ENCODE peak calls at places on chromosomes 13 and 19, in six cellular contexts. D is astrocyte of the spinal cord, N is psoas muscle, Q is progenitor cell of endocrine pancreas, K is heart right ventricle, S is neural crest cell. I is an unnamed sample.

GRCh38 chr19:3699741-3700241 is 477 bp downstream of the PIP5K1C start:
- DNase-seq in D (no peak), N (no peak), Q (no peak), K (no peak), S (peak), I (no peak)

GRCh38 chr19:38210458-38210987 is 13.5 kb downstream of the DPF1 start:
- DNase-seq in D (peak), N (peak), Q (peak), K (peak), S (peak), I (peak)

GRCh38 chr13:112931028-112931934 is 37.7 kb upstream of the MCF2L start:
- DNase-seq in D (peak), N (no peak), Q (no peak), K (no peak), S (peak), I (peak)

GRCh38 chr19:55383789-55384575 is at the start of gene TMEM238:
- DNase-seq in D (peak), N (peak), Q (peak), K (peak), S (no peak), I (peak)

GRCh38 chr19:49889687-49890348 is 6.9 kb downstream of the IL4I1 start:
- DNase-seq in D (peak), N (peak), Q (peak), K (peak), S (peak), I (peak)

GRCh38 chr13:44397766-44398223 is 24.2 kb downstream of the SERP2 start:
- DNase-seq in D (peak), N (no peak), Q (no peak), K (no peak), S (no peak), I (no peak)

GRCh38 chr13:39149896-39150295 is 111.6 kb downstream of the NHLRC3 start:
- DNase-seq in D (no peak), N (no peak), Q (no peak), K (no peak), S (no peak), I (no peak)

GRCh38 chr19:6276447-6276846 is 3.3 kb downstream of the MLLT1 start:
- DNase-seq in D (peak), N (peak), Q (no peak), K (no peak), S (no peak), I (no peak)

GRCh38 chr13:50303963-50304721 is 288.9 kb downstream of the KCNRG start:
- DNase-seq in D (no peak), N (no peak), Q (no peak), K (no peak), S (no peak), I (no peak)

GRCh38 chr19:53389591-53390377 is 5.2 kb upstream of the ZNF765 start:
- DNase-seq in D (no peak), N (peak), Q (no peak), K (no peak), S (no peak), I (no peak)

GRCh38 chr13:110328509-110328908 is 21.4 kb downstream of the COL4A2 start:
- DNase-seq in D (no peak), N (no peak), Q (no peak), K (no peak), S (no peak), I (no peak)

GRCh38 chr19:1259873-1260748 is 9.0 kb upstream of the CIRBP start:
- DNase-seq in D (no peak), N (peak), Q (no peak), K (no peak), S (no peak), I (peak)

GRCh38 chr19:55113570-55114039 is 3.8 kb downstream of the PPP1R12C start:
- DNase-seq in D (peak), N (peak), Q (no peak), K (peak), S (peak), I (peak)

GRCh38 chr13:44396963-44397580 is 23.4 kb downstream of the SERP2 start:
- DNase-seq in D (peak), N (no peak), Q (no peak), K (peak), S (no peak), I (peak)

GRCh38 chr19:40523322-40524047 is 53.2 kb upstream of the SHKBP1 start:
- DNase-seq in D (peak), N (peak), Q (peak), K (peak), S (peak), I (peak)

DNA sequence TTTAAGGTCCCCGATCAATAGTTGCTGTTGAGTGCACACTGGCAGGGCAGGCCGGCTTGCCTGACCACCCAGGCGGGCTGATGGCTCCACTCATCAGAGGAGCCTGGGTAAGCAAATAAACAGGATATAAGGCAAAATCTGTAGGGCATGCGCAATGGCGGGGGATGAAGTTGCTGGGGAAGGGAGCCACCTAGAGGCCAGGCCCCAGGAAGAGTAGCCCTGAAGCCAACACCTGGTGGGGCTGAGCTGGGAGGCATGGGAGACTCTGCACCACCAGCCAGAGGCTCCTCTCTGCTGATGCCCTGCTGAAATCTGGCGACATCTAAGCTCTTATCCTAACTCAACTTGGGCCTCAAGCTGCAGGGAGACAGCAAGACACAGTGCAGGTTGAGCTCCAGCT is 324.3 kb downstream of the ZNF536 start:
- DNase-seq in D (no peak), N (no peak), Q (peak), K (no peak), S (peak), I (peak)
- TF ChIP-seq CTCF in D (peak), N (no peak), Q (peak), K (peak), S (peak), I (peak)

GRCh38 chr13:35596299-35596698 is 119.8 kb upstream of the MAB21L1 start:
- DNase-seq in D (no peak), N (no peak), Q (no peak), K (no peak), S (no peak), I (no peak)
- TF ChIP-seq CTCF in D (no peak), N (no peak), Q (no peak), K (no peak), S (no peak), I (no peak)

DNA sequence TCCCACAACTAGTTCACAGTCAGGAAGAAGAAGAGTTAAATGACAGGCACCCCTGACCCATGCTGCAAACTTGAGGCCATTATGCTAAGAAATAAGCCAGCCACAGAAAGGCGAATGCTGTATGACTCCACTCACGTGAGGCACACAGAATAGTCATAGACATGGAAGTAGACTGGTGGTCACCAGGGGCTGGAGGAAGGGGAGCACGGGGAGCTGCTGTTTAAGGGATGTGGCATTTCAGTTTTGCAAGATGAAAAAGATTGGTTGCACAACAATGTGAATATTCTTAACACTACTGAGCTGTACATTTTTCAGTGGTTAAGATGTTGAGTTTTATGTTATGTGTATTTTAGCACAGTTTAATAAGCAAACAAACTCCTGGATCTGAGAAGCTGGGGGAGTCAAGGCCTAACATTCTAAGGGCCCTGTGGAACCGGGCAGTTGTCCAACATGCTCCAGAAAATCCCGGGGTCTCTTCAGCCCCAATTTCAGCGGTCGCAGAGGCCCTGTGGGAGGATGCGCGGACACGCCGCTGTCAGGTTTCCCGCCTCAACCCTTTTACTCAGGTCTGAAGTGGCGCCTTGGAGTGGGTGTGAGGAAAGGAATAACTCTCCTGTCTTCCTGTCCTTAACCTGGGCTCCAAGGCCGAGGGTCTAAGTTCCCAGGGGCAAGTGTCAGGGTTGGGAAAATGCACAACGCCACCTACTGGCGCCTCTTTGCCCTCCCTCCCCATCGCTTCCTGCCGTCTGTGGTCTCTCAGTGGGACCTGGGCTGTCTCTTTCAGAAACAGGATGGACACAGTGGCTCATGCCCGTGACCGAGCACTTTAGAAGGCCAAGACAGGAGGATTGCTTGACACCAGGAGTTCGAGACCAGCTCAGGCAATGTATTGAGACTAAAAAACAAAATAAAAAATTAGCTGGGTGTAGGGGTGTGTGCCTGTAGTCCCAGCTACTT is 4.4 kb upstream of the TMEM272 start:
- DNase-seq in D (peak), N (no peak), Q (no peak), K (no peak), S (peak), I (peak)
- TF ChIP-seq CTCF in D (peak), N (peak), Q (peak), K (peak), S (peak), I (peak)

GRCh38 chr13:99028890-99029289 is 51.0 kb upstream of the DOCK9 start:
- DNase-seq in D (no peak), N (no peak), Q (no peak), K (no peak), S (no peak), I (no peak)
- TF ChIP-seq CTCF in D (peak), N (peak), Q (peak), K (peak), S (peak), I (no peak)

I was measured in nephron progenitor cell.